ENCODE peak calls at places on chromosomes 7 and 10, in seven cellular contexts. V is activated CD4-positive, CD25-positive, alpha-beta regulatory T cell; M is bronchial epithelial cell; O is epithelial cell of proximal tubule; Q is foreskin fibroblast; Y is OCI-LY7; Z is activated effector memory CD4-positive, alpha-beta T cell treated with anti-CD3 and anti-CD28 coated beads, Interleukin-2, amount 50 U/mL, for 16 hours. N is an unnamed sample.

GRCh38 chr7:14602851-14603250 is 299.7 kb downstream of the DGKB start:
- DNase-seq in V (no peak), M (peak), Q (no peak), Y (no peak), Z (no peak), O (no peak), N (no peak)

GRCh38 chr10:89526396-89526795 is 9.0 kb downstream of the SLC16A12 start:
- DNase-seq in Z (no peak), O (no peak), Q (no peak), V (no peak), M (no peak), Y (no peak), N (no peak)

GRCh38 chr7:108034586-108034985 is 31.6 kb upstream of the LAMB1 start:
- DNase-seq in Q (no peak), M (no peak), Y (no peak), V (no peak), O (no peak), Z (no peak), N (no peak)

GRCh38 chr10:14608381-14609001 is 166.2 kb downstream of the FAM107B start:
- DNase-seq in Q (no peak), Z (no peak), M (no peak), O (peak), Y (peak), V (no peak), N (peak)

GRCh38 chr10:86269332-86269731 is 97.3 kb downstream of the GRID1 start:
- DNase-seq in V (no peak), Q (no peak), Z (peak), O (no peak), Y (no peak), M (no peak), N (no peak)

GRCh38 chr7:158407581-158408331 is 179.9 kb downstream of the PTPRN2 start:
- DNase-seq in V (no peak), Z (peak), M (peak), O (no peak), Q (peak), Y (peak), N (no peak)

GRCh38 chr7:29281782-29282541 is 87.4 kb downstream of the CHN2 start:
- DNase-seq in O (no peak), Q (peak), Z (no peak), M (peak), V (no peak), Y (no peak), N (no peak)

GRCh38 chr10:327889-328809 is 192.9 kb downstream of the ZMYND11 start:
- DNase-seq in Z (no peak), M (no peak), Q (no peak), O (no peak), Y (peak), V (no peak), N (no peak)

GRCh38 chr10:71978476-71978875 is 14.3 kb downstream of the CHST3 start:
- DNase-seq in Z (no peak), O (no peak), Q (no peak), V (no peak), Y (no peak), M (no peak), N (no peak)

GRCh38 chr10:6530211-6530840 is 49.8 kb downstream of the PRKCQ start:
- DNase-seq in Y (no peak), Z (peak), O (no peak), M (no peak), Q (no peak), V (no peak), N (no peak)

GRCh38 chr10:105956550-105956949 is 1208.0 kb downstream of the SORCS1 start:
- DNase-seq in V (no peak), Z (no peak), O (no peak), Y (no peak), Q (no peak), M (no peak), N (no peak)

GRCh38 chr10:47025253-47025539 is 114.0 kb downstream of the PTPN20 start:
- DNase-seq in Q (no peak), O (no peak), V (no peak), Z (peak), M (no peak), Y (no peak), N (no peak)

GRCh38 chr7:107125475-107125874 is 43.3 kb upstream of the HBP1 start:
- DNase-seq in O (no peak), Q (no peak), Z (no peak), V (no peak), M (no peak), Y (peak), N (no peak)

GRCh38 chr10:3426190-3426845 is 253.7 kb upstream of the PITRM1 start:
- DNase-seq in Y (no peak), V (no peak), Q (peak), M (peak), O (peak), Z (no peak), N (no peak)

GRCh38 chr10:16986406-16987128 is 143.0 kb downstream of the CUBN start:
- DNase-seq in M (peak), Y (no peak), O (no peak), Z (no peak), Q (peak), V (no peak), N (no peak)

GRCh38 chr7:106346678-106347217 is 62.0 kb upstream of the NAMPT start:
- DNase-seq in Z (no peak), Y (no peak), O (no peak), M (peak), Q (peak), V (no peak), N (peak)

GRCh38 chr7:101116898-101117297 is 10.0 kb upstream of the SERPINE1 start:
- DNase-seq in V (no peak), M (no peak), Y (no peak), Q (no peak), O (no peak), Z (no peak), N (no peak)